ENCODE peak calls at places on chromosomes 7 and 10, in eight cellular contexts. M is psoas muscle, N is aorta, Y is NCI-H69, C is AG09319, H is anterior cingulate cortex, T is cardiac fibroblast, A is AG20443. I is an unnamed sample.

GRCh38 chr7:12210179-12211053 is 678 bp upstream of the TMEM106B start:
- DNase-seq in M (peak), N (peak), C (no peak), H (no peak), Y (peak), A (peak), T (no peak), I (peak)

GRCh38 chr7:112307506-112307905 is 101.0 kb downstream of the ZNF277 start:
- DNase-seq in C (no peak), T (no peak), A (no peak), M (no peak), N (no peak), H (no peak), Y (no peak), I (no peak)

GRCh38 chr7:88789480-88790064 is 6.0 kb downstream of the TEX47 start:
- DNase-seq in H (no peak), A (peak), Y (peak), T (peak), M (no peak), N (no peak), C (no peak), I (peak)

GRCh38 chr10:5094265-5095205 is at the start of gene AKR1C3:
- DNase-seq in C (peak), Y (peak), T (peak), M (no peak), A (peak), N (no peak), H (no peak), I (no peak)

GRCh38 chr10:34313353-34313752 is 501.7 kb downstream of the PARD3 start:
- DNase-seq in T (no peak), N (no peak), A (no peak), H (no peak), Y (no peak), M (no peak), C (no peak), I (no peak)

GRCh38 chr10:106707657-106708056 is 456.8 kb downstream of the SORCS1 start:
- DNase-seq in N (no peak), C (no peak), Y (no peak), M (no peak), T (no peak), A (no peak), H (no peak), I (no peak)

GRCh38 chr10:129911451-129912160 is 52.5 kb downstream of the EBF3 start:
- DNase-seq in C (no peak), N (peak), H (no peak), A (no peak), M (no peak), Y (no peak), T (no peak), I (no peak)

GRCh38 chr10:132532784-132533560 is 4.6 kb upstream of the INPP5A start:
- DNase-seq in H (no peak), C (no peak), Y (peak), A (peak), N (peak), T (peak), M (no peak), I (no peak)

GRCh38 chr7:47763063-47763974 is 181.4 kb upstream of the TNS3 start:
- DNase-seq in M (no peak), C (peak), T (peak), A (peak), N (no peak), H (no peak), Y (peak), I (no peak)

GRCh38 chr10:107054469-107055156 is 109.9 kb downstream of the SORCS1 start:
- DNase-seq in C (no peak), T (no peak), N (no peak), M (no peak), A (no peak), H (no peak), Y (no peak), I (no peak)

GRCh38 chr10:35306852-35307251 is 29.5 kb upstream of the CCNY start:
- DNase-seq in A (no peak), Y (peak), T (peak), M (no peak), N (no peak), H (no peak), C (no peak), I (no peak)

GRCh38 chr10:79052311-79053080 is 16.3 kb upstream of the ZMIZ1 start:
- DNase-seq in Y (peak), M (peak), C (no peak), A (no peak), H (no peak), T (no peak), N (peak), I (peak)

GRCh38 chr10:77348082-77348481 is 289.5 kb downstream of the KCNMA1 start:
- DNase-seq in Y (no peak), H (no peak), M (no peak), N (no peak), T (peak), A (no peak), C (no peak), I (no peak)

GRCh38 chr10:96417432-96417831 is 58.6 kb upstream of the OPALIN start:
- DNase-seq in C (no peak), A (no peak), M (no peak), N (no peak), Y (no peak), T (no peak), H (no peak), I (no peak)

GRCh38 chr10:58436071-58436470 is 50.9 kb downstream of the TFAM start:
- DNase-seq in A (no peak), Y (peak), H (no peak), M (no peak), T (peak), N (no peak), C (no peak), I (no peak)

GRCh38 chr10:80197972-80198591 is 7.3 kb downstream of the ANXA11 start:
- DNase-seq in Y (no peak), H (no peak), C (no peak), N (no peak), T (no peak), A (no peak), M (peak), I (no peak)

GRCh38 chr10:35940067-35940989 is 298.2 kb upstream of the FZD8 start:
- DNase-seq in A (peak), Y (peak), T (peak), H (no peak), C (no peak), M (no peak), N (no peak), I (peak)

GRCh38 chr10:123154943-123155505 is 822 bp downstream of the BUB3 start:
- DNase-seq in C (no peak), N (no peak), Y (no peak), M (no peak), T (peak), A (no peak), H (no peak), I (no peak)

GRCh38 chr7:105268511-105269392 is 120.0 kb downstream of the SRPK2 start:
- DNase-seq in Y (peak), N (no peak), H (no peak), C (peak), T (peak), M (no peak), A (peak), I (peak)

GRCh38 chr7:105202561-105203130 is 186.1 kb downstream of the SRPK2 start:
- DNase-seq in C (no peak), Y (peak), T (no peak), H (no peak), N (no peak), A (no peak), M (no peak), I (no peak)

GRCh38 chr7:139691253-139691781 is 86.5 kb downstream of the HIPK2 start:
- DNase-seq in H (no peak), M (peak), Y (peak), T (no peak), C (no peak), A (no peak), N (no peak), I (peak)

GRCh38 chr7:19620470-19620869 is 88.4 kb downstream of the POLR1F start:
- DNase-seq in H (no peak), M (no peak), T (peak), Y (no peak), A (no peak), N (no peak), C (no peak), I (no peak)

GRCh38 chr10:88337134-88337533 is 246.0 kb downstream of the RNLS start:
- DNase-seq in C (no peak), N (no peak), M (no peak), Y (no peak), A (no peak), T (no peak), H (no peak), I (no peak)

GRCh38 chr10:20659225-20659624 is 237.9 kb downstream of the NEBL start:
- DNase-seq in T (no peak), M (no peak), N (no peak), A (no peak), H (no peak), Y (no peak), C (no peak), I (no peak)

GRCh38 chr7:139230484-139230773 is 608 bp upstream of the UBN2 start:
- DNase-seq in A (no peak), M (no peak), T (no peak), C (no peak), H (no peak), Y (no peak), N (no peak), I (no peak)

GRCh38 chr10:47359626-47360418 is 11.7 kb downstream of the RBP3 start:
- DNase-seq in N (peak), Y (no peak), H (no peak), A (no peak), C (no peak), T (no peak), M (no peak), I (no peak)

GRCh38 chr10:22243321-22243720 is 25.5 kb upstream of the EBLN1 start:
- DNase-seq in Y (no peak), A (no peak), C (no peak), H (no peak), M (no peak), N (no peak), T (no peak), I (no peak)

GRCh38 chr10:87861566-87861952 is 1.8 kb downstream of the KLLN start:
- DNase-seq in Y (no peak), M (peak), N (peak), T (peak), C (peak), H (no peak), A (peak), I (no peak)

GRCh38 chr10:26737730-26738129 is 40.2 kb downstream of the PDSS1 start:
- DNase-seq in C (no peak), A (peak), H (no peak), T (peak), N (no peak), M (no peak), Y (peak), I (no peak)

GRCh38 chr7:37920619-37921339 is at the start of gene EPDR1:
- DNase-seq in Y (peak), C (no peak), M (peak), A (peak), N (peak), H (peak), T (peak), I (peak)

GRCh38 chr7:115672024-115672423 is 358.5 kb downstream of the TFEC start:
- DNase-seq in M (no peak), C (no peak), Y (no peak), H (no peak), N (no peak), A (no peak), T (no peak), I (no peak)